ENCODE peak calls at places on chromosomes 6 and 20, in seven cellular contexts. C is cardiac muscle cell; F is ovary; E is mucosa of descending colon; O is CD8-positive, alpha-beta T cell; K is Peyer's patch; H is MG63. Y is an unnamed sample.
A peak's percentile ranks its signal among the peaks of the same experiment; 100 is the strongest.

GRCh38 chr20:6906871-6907270 is 139.4 kb downstream of the BMP2 start:
- DNase-seq in C (no peak), F (no peak), E (no peak), O (no peak), K (no peak), H (no peak), Y (no peak)

GRCh38 chr6:144248470-144249301 is 36.4 kb upstream of the UTRN start:
- DNase-seq in C (no peak), F (no peak), E (no peak), O (no peak), K (no peak), H (no peak), Y (no peak)

GRCh38 chr6:42118162-42119001 is 24.0 kb downstream of the C6orf132 start:
- DNase-seq in C (no peak), F (no peak), E (peak; percentile 92), O (no peak), K (no peak), H (peak; percentile 85), Y (no peak)

GRCh38 chr6:4913705-4914411 is 90.0 kb downstream of the RPP40 start:
- DNase-seq in C (no peak), F (no peak), E (peak; percentile 44), O (no peak), K (no peak), H (no peak), Y (no peak)

GRCh38 chr20:53434662-53435061 is 159.0 kb downstream of the ZNF217 start:
- DNase-seq in C (no peak), F (peak; percentile 44), E (no peak), O (no peak), K (no peak), H (no peak), Y (no peak)

GRCh38 chr6:16437095-16437494 is 198.7 kb downstream of the GMPR start:
- DNase-seq in C (no peak), F (no peak), E (no peak), O (no peak), K (no peak), H (no peak), Y (no peak)

GRCh38 chr6:160300076-160300695 is 41.6 kb upstream of the SLC22A2 start:
- DNase-seq in C (peak; percentile 1), F (no peak), E (peak; percentile 86), O (no peak), K (no peak), H (peak; percentile 18), Y (no peak)

GRCh38 chr6:34238507-34239239 is 2.0 kb downstream of the HMGA1 start:
- DNase-seq in C (no peak), F (no peak), E (no peak), O (no peak), K (peak; percentile 5), H (no peak), Y (peak; percentile 78)

GRCh38 chr6:20340459-20340858 is 61.2 kb upstream of the E2F3 start:
- DNase-seq in C (no peak), F (no peak), E (no peak), O (no peak), K (no peak), H (peak; percentile 49), Y (peak; percentile 76)

GRCh38 chr6:11663519-11663918 is 115.1 kb downstream of the ADTRP start:
- DNase-seq in C (no peak), F (no peak), E (no peak), O (no peak), K (no peak), H (no peak), Y (no peak)

GRCh38 chr20:30487947-30488926 is 769.2 kb upstream of the DEFB115 start:
- DNase-seq in C (no peak), F (no peak), E (no peak), O (no peak), K (no peak), H (no peak), Y (no peak)

GRCh38 chr20:30486103-30486478 is 771.4 kb upstream of the DEFB115 start:
- DNase-seq in C (no peak), F (no peak), E (no peak), O (no peak), K (no peak), H (no peak), Y (no peak)

GRCh38 chr20:30485331-30486102 is 771.9 kb upstream of the DEFB115 start:
- DNase-seq in C (no peak), F (no peak), E (no peak), O (no peak), K (no peak), H (no peak), Y (no peak)

GRCh38 chr20:30484749-30485070 is 772.8 kb upstream of the DEFB115 start:
- DNase-seq in C (no peak), F (no peak), E (no peak), O (no peak), K (no peak), H (no peak), Y (no peak)

GRCh38 chr20:30484009-30484748 is 773.3 kb upstream of the DEFB115 start:
- DNase-seq in C (no peak), F (no peak), E (no peak), O (no peak), K (no peak), H (no peak), Y (no peak)
- H3K9me3 ChIP-seq in C (no peaks in the 10 kb centered on the region), F (peaks cover 9% of the 10 kb centered on the region), E (peaks cover 76% of the 10 kb centered on the region), O (no peaks in the 10 kb centered on the region), K (no peaks in the 10 kb centered on the region), H (no peaks in the 10 kb centered on the region), Y (no peaks in the 10 kb centered on the region)

GRCh38 chr6:1316482-1317220 is 4.8 kb downstream of the FOXQ1 start:
- DNase-seq in C (peak; percentile 42), F (no peak), E (peak; percentile 26), O (no peak), K (no peak), H (no peak), Y (no peak)
- H3K4me3 ChIP-seq in C (peak overlapping the region; percentile 16), F (peak overlapping the region; percentile 31), E (no peak overlapping the region), O (peak overlapping the region; percentile 45), K (peak overlapping the region; percentile 56), H (peak overlapping the region; percentile 51), Y (no peak overlapping the region)

DNA sequence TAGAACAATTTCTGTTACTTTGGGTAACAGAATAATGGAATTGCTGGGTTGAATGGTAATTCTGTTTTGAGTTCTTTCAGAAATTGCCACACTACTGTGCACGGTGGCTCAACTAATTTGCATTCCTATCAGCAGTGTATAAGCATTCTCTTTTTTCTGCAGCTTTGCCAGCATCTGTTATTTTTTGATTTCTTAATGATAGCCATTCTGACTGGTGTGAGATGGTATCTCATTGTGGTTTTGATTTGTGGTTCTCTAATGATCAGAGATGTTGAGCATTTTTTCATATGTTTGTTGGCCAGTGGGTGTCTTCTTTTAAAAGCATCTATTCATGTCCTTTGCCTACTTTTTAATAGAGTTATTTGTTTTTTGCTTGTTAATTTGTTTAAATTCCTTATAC is 846.8 kb downstream of the KIF16B start:
- DNase-seq in C (no peak), F (no peak), E (no peak), O (no peak), K (no peak), H (no peak), Y (no peak)
- H3K9me3 ChIP-seq in C (no peaks in the 10 kb centered on the region), F (no peaks in the 10 kb centered on the region), E (peaks cover 3% of the 10 kb centered on the region), O (no peaks in the 10 kb centered on the region), K (no peaks in the 10 kb centered on the region), H (no peaks in the 10 kb centered on the region), Y (no peaks in the 10 kb centered on the region)

GRCh38 chr6:139473239-139473701 is 98.8 kb upstream of the CITED2 start:
- DNase-seq in C (no peak), F (peak; percentile 56), E (no peak), O (no peak), K (no peak), H (no peak), Y (peak; percentile 5)

GRCh38 chr6:139473731-139474130 is 99.3 kb upstream of the CITED2 start:
- DNase-seq in C (no peak), F (no peak), E (no peak), O (no peak), K (no peak), H (no peak), Y (no peak)

GRCh38 chr6:139475231-139475630 is 100.8 kb upstream of the CITED2 start:
- DNase-seq in C (no peak), F (no peak), E (no peak), O (no peak), K (no peak), H (no peak), Y (no peak)

GRCh38 chr6:139472341-139473038 is 98.0 kb upstream of the CITED2 start:
- DNase-seq in C (no peak), F (no peak), E (no peak), O (no peak), K (no peak), H (no peak), Y (no peak)

GRCh38 chr6:139474145-139475108 is 100.0 kb upstream of the CITED2 start:
- DNase-seq in C (no peak), F (peak; percentile 37), E (no peak), O (no peak), K (no peak), H (no peak), Y (peak; percentile 69)
- H3K4me3 ChIP-seq in C (no peak overlapping the region), F (no peak overlapping the region), E (no peak overlapping the region), O (no peak overlapping the region), K (no peak overlapping the region), H (no peak overlapping the region), Y (peak overlapping the region; percentile 48)

GRCh38 chr20:56032251-56032650 is 26.9 kb upstream of the CBLN4 start:
- DNase-seq in C (no peak), F (no peak), E (no peak), O (no peak), K (no peak), H (no peak), Y (no peak)
- H3K9me3 ChIP-seq in C (no peaks in the 10 kb centered on the region), F (peaks cover 3% of the 10 kb centered on the region), E (peaks cover 40% of the 10 kb centered on the region), O (peaks cover 6% of the 10 kb centered on the region), K (no peaks in the 10 kb centered on the region), H (peaks cover 8% of the 10 kb centered on the region), Y (peaks cover 14% of the 10 kb centered on the region)

DNA sequence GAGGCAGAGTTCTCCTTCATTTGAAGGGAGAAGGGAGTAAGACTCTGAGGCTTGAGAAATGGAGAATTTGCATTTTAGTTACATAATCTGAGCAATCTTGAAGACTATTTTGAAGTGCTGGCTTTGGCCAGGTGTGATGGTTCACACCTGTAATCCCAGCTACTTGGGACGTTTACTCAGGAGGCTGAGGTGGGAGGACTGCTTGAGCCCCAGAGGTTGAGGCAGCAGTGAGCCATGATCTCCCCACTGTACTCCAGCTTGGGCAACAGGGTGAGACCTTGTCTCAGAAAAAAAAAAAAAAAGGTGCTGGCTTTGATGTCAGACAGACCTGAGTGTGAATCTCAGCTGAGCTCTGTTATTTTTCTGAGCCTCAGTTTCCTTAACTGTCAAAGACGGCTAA is 12.4 kb upstream of the ARMC12 start:
- DNase-seq in C (no peak), F (no peak), E (no peak), O (no peak), K (no peak), H (no peak), Y (no peak)
- H3K4me3 ChIP-seq in C (no peak overlapping the region), F (no peak overlapping the region), E (no peak overlapping the region), O (no peak overlapping the region), K (no peak overlapping the region), H (no peak overlapping the region), Y (no peak overlapping the region)